ENCODE peak calls at places on chromosomes 11 and 22, in six cellular contexts. One of them, this sample, is unnamed.
A peak's percentile ranks its signal among the peaks of the same experiment; 100 is the strongest.

GRCh38 chr22:24355574-24355973 is 71.8 kb upstream of the ADORA2A start:
- DNase-seq in adrenal gland: no peak
- DNase-seq in bronchial epithelial cell: no peak
- DNase-seq in epithelial cell of proximal tubule: no peak
- DNase-seq in cardiac muscle cell: no peak
- DNase-seq in AG09319: no peak
- DNase-seq in this sample: no peak

GRCh38 chr11:125464266-125464662 is 31.8 kb downstream of the FEZ1 start:
- DNase-seq in adrenal gland: no peak
- DNase-seq in bronchial epithelial cell: peak; percentile 55
- DNase-seq in epithelial cell of proximal tubule: no peak
- DNase-seq in cardiac muscle cell: no peak
- DNase-seq in AG09319: no peak
- DNase-seq in this sample: no peak

GRCh38 chr11:116300252-116300651 is 472.5 kb downstream of the BUD13 start:
- DNase-seq in adrenal gland: no peak
- DNase-seq in bronchial epithelial cell: no peak
- DNase-seq in epithelial cell of proximal tubule: no peak
- DNase-seq in cardiac muscle cell: no peak
- DNase-seq in AG09319: no peak
- DNase-seq in this sample: no peak

GRCh38 chr11:93198221-93198650 is 445 bp upstream of the SLC36A4 start:
- DNase-seq in adrenal gland: no peak
- DNase-seq in bronchial epithelial cell: peak; percentile 51
- DNase-seq in epithelial cell of proximal tubule: no peak
- DNase-seq in cardiac muscle cell: no peak
- DNase-seq in AG09319: no peak
- DNase-seq in this sample: no peak

GRCh38 chr11:80096736-80097135 is 655.9 kb upstream of the TENM4 start:
- DNase-seq in adrenal gland: no peak
- DNase-seq in bronchial epithelial cell: peak; percentile 57
- DNase-seq in epithelial cell of proximal tubule: peak; percentile 96
- DNase-seq in cardiac muscle cell: no peak
- DNase-seq in AG09319: no peak
- DNase-seq in this sample: no peak

GRCh38 chr22:38882480-38882879 is 10.5 kb upstream of the CBX6 start:
- DNase-seq in adrenal gland: peak; percentile 47
- DNase-seq in bronchial epithelial cell: no peak
- DNase-seq in epithelial cell of proximal tubule: no peak
- DNase-seq in cardiac muscle cell: no peak
- DNase-seq in AG09319: no peak
- DNase-seq in this sample: no peak

GRCh38 chr11:3177931-3178330 is 12.8 kb upstream of the OSBPL5 start:
- DNase-seq in adrenal gland: no peak
- DNase-seq in bronchial epithelial cell: peak; percentile 46
- DNase-seq in epithelial cell of proximal tubule: no peak
- DNase-seq in cardiac muscle cell: no peak
- DNase-seq in AG09319: no peak
- DNase-seq in this sample: no peak

GRCh38 chr11:64745219-64745522 is 1.2 kb upstream of the RASGRP2 start:
- DNase-seq in adrenal gland: no peak
- DNase-seq in bronchial epithelial cell: no peak
- DNase-seq in epithelial cell of proximal tubule: no peak
- DNase-seq in cardiac muscle cell: peak; percentile 44
- DNase-seq in AG09319: no peak
- DNase-seq in this sample: no peak

GRCh38 chr11:26580929-26581328 is 8.9 kb upstream of the MUC15 start:
- DNase-seq in adrenal gland: no peak
- DNase-seq in bronchial epithelial cell: peak; percentile 72
- DNase-seq in epithelial cell of proximal tubule: no peak
- DNase-seq in cardiac muscle cell: no peak
- DNase-seq in AG09319: no peak
- DNase-seq in this sample: no peak

GRCh38 chr11:19093976-19094375 is 23.0 kb upstream of the ZDHHC13 start:
- DNase-seq in adrenal gland: no peak
- DNase-seq in bronchial epithelial cell: peak; percentile 59
- DNase-seq in epithelial cell of proximal tubule: no peak
- DNase-seq in cardiac muscle cell: no peak
- DNase-seq in AG09319: no peak
- DNase-seq in this sample: no peak

GRCh38 chr11:122186439-122187080 is 70.5 kb upstream of the BLID start:
- DNase-seq in adrenal gland: no peak
- DNase-seq in bronchial epithelial cell: peak; percentile 99
- DNase-seq in epithelial cell of proximal tubule: peak; percentile 91
- DNase-seq in cardiac muscle cell: no peak
- DNase-seq in AG09319: peak; percentile 93
- DNase-seq in this sample: no peak

GRCh38 chr11:67163006-67163405 is 43.9 kb downstream of the KDM2A start:
- DNase-seq in adrenal gland: no peak
- DNase-seq in bronchial epithelial cell: no peak
- DNase-seq in epithelial cell of proximal tubule: no peak
- DNase-seq in cardiac muscle cell: no peak
- DNase-seq in AG09319: no peak
- DNase-seq in this sample: no peak

GRCh38 chr11:12329797-12330196 is 47.6 kb upstream of the PARVA start:
- DNase-seq in adrenal gland: no peak
- DNase-seq in bronchial epithelial cell: no peak
- DNase-seq in epithelial cell of proximal tubule: no peak
- DNase-seq in cardiac muscle cell: no peak
- DNase-seq in AG09319: no peak
- DNase-seq in this sample: no peak

GRCh38 chr11:1998861-1999260 is 1.2 kb upstream of the H19 start:
- DNase-seq in adrenal gland: no peak
- DNase-seq in bronchial epithelial cell: no peak
- DNase-seq in epithelial cell of proximal tubule: no peak
- DNase-seq in cardiac muscle cell: no peak
- DNase-seq in AG09319: no peak
- DNase-seq in this sample: no peak

GRCh38 chr11:36108812-36109498 is 165.1 kb downstream of the LDLRAD3 start:
- DNase-seq in adrenal gland: no peak
- DNase-seq in bronchial epithelial cell: no peak
- DNase-seq in epithelial cell of proximal tubule: no peak
- DNase-seq in cardiac muscle cell: no peak
- DNase-seq in AG09319: no peak
- DNase-seq in this sample: no peak

GRCh38 chr11:70000228-70000627 is 77.9 kb upstream of the ANO1 start:
- DNase-seq in adrenal gland: no peak
- DNase-seq in bronchial epithelial cell: peak; percentile 28
- DNase-seq in epithelial cell of proximal tubule: no peak
- DNase-seq in cardiac muscle cell: no peak
- DNase-seq in AG09319: no peak
- DNase-seq in this sample: no peak

GRCh38 chr22:39622881-39623367 is 52.4 kb downstream of the CACNA1I start:
- DNase-seq in adrenal gland: peak; percentile 57
- DNase-seq in bronchial epithelial cell: peak; percentile 20
- DNase-seq in epithelial cell of proximal tubule: no peak
- DNase-seq in cardiac muscle cell: peak; percentile 66
- DNase-seq in AG09319: no peak
- DNase-seq in this sample: peak; percentile 83

GRCh38 chr11:132685174-132685611 is 847.1 kb downstream of the OPCML start:
- DNase-seq in adrenal gland: no peak
- DNase-seq in bronchial epithelial cell: peak; percentile 5
- DNase-seq in epithelial cell of proximal tubule: no peak
- DNase-seq in cardiac muscle cell: no peak
- DNase-seq in AG09319: peak; percentile 2
- DNase-seq in this sample: no peak

GRCh38 chr11:61113209-61113608 is 10.9 kb downstream of the CD5 start:
- DNase-seq in adrenal gland: no peak
- DNase-seq in bronchial epithelial cell: no peak
- DNase-seq in epithelial cell of proximal tubule: no peak
- DNase-seq in cardiac muscle cell: no peak
- DNase-seq in AG09319: no peak
- DNase-seq in this sample: no peak

GRCh38 chr11:15910761-15911160 is 445.6 kb downstream of the SOX6 start:
- DNase-seq in adrenal gland: no peak
- DNase-seq in bronchial epithelial cell: no peak
- DNase-seq in epithelial cell of proximal tubule: no peak
- DNase-seq in cardiac muscle cell: no peak
- DNase-seq in AG09319: no peak
- DNase-seq in this sample: no peak

GRCh38 chr11:15912291-15912690 is 444.1 kb downstream of the SOX6 start:
- DNase-seq in adrenal gland: no peak
- DNase-seq in bronchial epithelial cell: no peak
- DNase-seq in epithelial cell of proximal tubule: no peak
- DNase-seq in cardiac muscle cell: no peak
- DNase-seq in AG09319: no peak
- DNase-seq in this sample: no peak

GRCh38 chr11:15911377-15912044 is 444.8 kb downstream of the SOX6 start:
- DNase-seq in adrenal gland: peak; percentile 21
- DNase-seq in bronchial epithelial cell: peak; percentile 68
- DNase-seq in epithelial cell of proximal tubule: no peak
- DNase-seq in cardiac muscle cell: peak; percentile 74
- DNase-seq in AG09319: no peak
- DNase-seq in this sample: no peak

GRCh38 chr11:15912825-15913224 is 443.5 kb downstream of the SOX6 start:
- DNase-seq in adrenal gland: no peak
- DNase-seq in bronchial epithelial cell: no peak
- DNase-seq in epithelial cell of proximal tubule: no peak
- DNase-seq in cardiac muscle cell: peak; percentile 37
- DNase-seq in AG09319: no peak
- DNase-seq in this sample: no peak

GRCh38 chr11:15913261-15913660 is 443.1 kb downstream of the SOX6 start:
- DNase-seq in adrenal gland: no peak
- DNase-seq in bronchial epithelial cell: no peak
- DNase-seq in epithelial cell of proximal tubule: no peak
- DNase-seq in cardiac muscle cell: no peak
- DNase-seq in AG09319: no peak
- DNase-seq in this sample: no peak
- TF ChIP-seq CTCF in adrenal gland: no peak
- TF ChIP-seq CTCF in bronchial epithelial cell: no peak
- TF ChIP-seq CTCF in epithelial cell of proximal tubule: peak; percentile 21
- TF ChIP-seq CTCF in cardiac muscle cell: peak; percentile 10
- TF ChIP-seq CTCF in AG09319: no peak
- TF ChIP-seq CTCF in this sample: no peak

GRCh38 chr11:63671322-63672155 is at the start of gene ATL3:
- DNase-seq in adrenal gland: peak; percentile 97
- DNase-seq in bronchial epithelial cell: peak; percentile 87
- DNase-seq in epithelial cell of proximal tubule: peak; percentile 55
- DNase-seq in cardiac muscle cell: peak; percentile 98
- DNase-seq in AG09319: peak; percentile 79
- DNase-seq in this sample: peak; percentile 92
- TF ChIP-seq CTCF in adrenal gland: no peak
- TF ChIP-seq CTCF in bronchial epithelial cell: peak; percentile 30
- TF ChIP-seq CTCF in epithelial cell of proximal tubule: no peak
- TF ChIP-seq CTCF in cardiac muscle cell: peak; percentile 15
- TF ChIP-seq CTCF in AG09319: peak; percentile 7
- TF ChIP-seq CTCF in this sample: no peak

DNA sequence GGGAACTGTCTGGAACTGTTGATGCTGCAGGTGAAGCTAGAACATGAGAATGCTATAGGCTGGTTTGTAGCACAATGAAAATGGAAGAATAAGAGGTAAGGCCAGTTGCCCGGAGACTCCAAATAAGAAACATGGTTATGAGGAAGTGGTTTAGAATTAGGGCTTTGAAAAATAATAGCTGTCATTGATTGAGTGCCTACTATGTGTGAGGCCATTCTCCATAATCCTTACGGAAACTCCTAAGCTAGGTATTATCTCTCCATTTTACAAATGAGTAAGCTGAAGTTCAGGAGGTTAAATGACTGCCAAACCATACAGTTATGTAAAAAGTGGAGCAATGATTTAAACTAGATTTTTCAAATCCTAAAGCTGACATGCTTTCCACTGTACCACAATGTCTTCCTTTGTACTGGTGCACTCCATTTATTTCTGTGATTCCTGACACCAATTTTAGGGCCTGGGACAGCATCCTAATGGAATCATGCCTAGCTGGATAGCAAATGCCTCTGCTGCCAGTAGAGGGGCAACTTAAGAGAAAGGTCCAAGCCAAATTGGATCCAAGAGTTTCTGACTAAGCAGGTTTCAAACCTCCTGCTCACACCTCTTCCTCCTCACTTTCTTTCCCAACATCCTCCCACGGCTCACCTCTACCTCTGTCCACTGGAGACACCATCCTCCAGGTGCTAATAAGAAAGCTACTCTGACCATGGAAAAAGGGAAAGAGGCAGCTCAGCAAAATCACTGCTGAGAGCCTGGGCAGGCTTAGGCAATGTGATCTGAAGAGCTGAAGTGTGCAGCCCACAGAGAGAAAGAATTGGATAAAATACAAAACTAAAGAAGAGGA is 46.9 kb upstream of the PICALM start:
- DNase-seq in adrenal gland: no peak
- DNase-seq in bronchial epithelial cell: peak; percentile 66
- DNase-seq in epithelial cell of proximal tubule: no peak
- DNase-seq in cardiac muscle cell: no peak
- DNase-seq in AG09319: no peak
- DNase-seq in this sample: no peak
- TF ChIP-seq CTCF in adrenal gland: no peak
- TF ChIP-seq CTCF in bronchial epithelial cell: no peak
- TF ChIP-seq CTCF in epithelial cell of proximal tubule: peak; percentile 32
- TF ChIP-seq CTCF in cardiac muscle cell: no peak
- TF ChIP-seq CTCF in AG09319: no peak
- TF ChIP-seq CTCF in this sample: no peak

GRCh38 chr11:120184371-120184945 is 26.4 kb upstream of the OAF start:
- DNase-seq in adrenal gland: peak; percentile 17
- DNase-seq in bronchial epithelial cell: no peak
- DNase-seq in epithelial cell of proximal tubule: no peak
- DNase-seq in cardiac muscle cell: no peak
- DNase-seq in AG09319: no peak
- DNase-seq in this sample: peak; percentile 51

GRCh38 chr11:120186408-120186798 is 24.4 kb upstream of the OAF start:
- DNase-seq in adrenal gland: no peak
- DNase-seq in bronchial epithelial cell: no peak
- DNase-seq in epithelial cell of proximal tubule: no peak
- DNase-seq in cardiac muscle cell: no peak
- DNase-seq in AG09319: no peak
- DNase-seq in this sample: no peak

GRCh38 chr11:120183701-120184141 is 27.1 kb upstream of the OAF start:
- DNase-seq in adrenal gland: no peak
- DNase-seq in bronchial epithelial cell: no peak
- DNase-seq in epithelial cell of proximal tubule: no peak
- DNase-seq in cardiac muscle cell: no peak
- DNase-seq in AG09319: no peak
- DNase-seq in this sample: no peak

GRCh38 chr11:120185678-120186407 is 25.0 kb upstream of the OAF start:
- DNase-seq in adrenal gland: peak; percentile 16
- DNase-seq in bronchial epithelial cell: no peak
- DNase-seq in epithelial cell of proximal tubule: no peak
- DNase-seq in cardiac muscle cell: no peak
- DNase-seq in AG09319: no peak
- DNase-seq in this sample: peak; percentile 49

DNA sequence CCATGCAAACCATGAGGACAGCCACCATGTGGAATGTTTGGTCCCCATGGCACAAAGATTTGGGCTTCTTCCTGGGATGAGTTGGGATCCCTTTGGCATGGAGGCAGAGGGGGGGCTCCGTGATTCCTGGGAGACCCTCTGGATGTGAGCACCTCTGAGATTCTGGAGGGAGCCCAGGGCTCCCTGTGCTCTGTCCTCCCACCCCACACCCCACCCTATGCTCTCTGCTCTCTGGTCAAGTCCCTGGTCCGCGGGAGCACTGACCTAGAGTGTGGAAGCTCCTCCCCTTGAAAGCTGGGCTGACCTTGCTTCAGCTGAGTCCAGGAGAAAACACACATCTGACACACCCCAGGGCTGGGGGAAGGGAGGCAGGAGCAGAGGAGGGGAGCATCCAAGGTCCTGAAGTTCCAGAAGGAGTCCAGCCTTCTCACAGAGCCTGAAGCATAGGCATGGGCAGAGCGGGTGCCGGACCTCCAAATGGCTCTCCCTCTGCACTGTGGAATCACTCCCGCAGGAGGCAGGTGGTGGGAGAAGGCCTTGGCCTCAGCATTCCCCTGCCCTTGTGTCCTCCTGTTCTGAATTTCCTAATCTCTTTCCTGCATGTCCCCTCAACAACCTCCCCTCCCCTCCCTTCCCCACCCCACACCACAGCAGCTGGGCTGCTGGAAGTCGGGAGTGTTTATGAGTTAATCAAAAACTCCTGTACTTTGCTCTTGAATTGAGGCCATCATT is 25.7 kb upstream of the OAF start:
- DNase-seq in adrenal gland: peak; percentile 82
- DNase-seq in bronchial epithelial cell: no peak
- DNase-seq in epithelial cell of proximal tubule: no peak
- DNase-seq in cardiac muscle cell: peak; percentile 52
- DNase-seq in AG09319: no peak
- DNase-seq in this sample: peak; percentile 65
- TF ChIP-seq CTCF in adrenal gland: no peak
- TF ChIP-seq CTCF in bronchial epithelial cell: no peak
- TF ChIP-seq CTCF in epithelial cell of proximal tubule: no peak
- TF ChIP-seq CTCF in cardiac muscle cell: no peak
- TF ChIP-seq CTCF in AG09319: no peak
- TF ChIP-seq CTCF in this sample: no peak